ENCODE peak calls at places on chromosomes 13 and 19, in five cellular contexts. Z is endodermal cell, P is Karpas-422, E is NCI-H2029 treated with DMSO at 0.1 percent for 48 hours, B is left ventricle myocardium inferior. O is an unnamed sample.

GRCh38 chr19:57850553-57851017 is 926 bp downstream of the ZNF587 start:
- DNase-seq in B (no peak), P (peak), E (no peak), Z (peak), O (no peak)

GRCh38 chr19:46931197-46931596 is 70.4 kb downstream of the ARHGAP35 start:
- DNase-seq in B (no peak), P (no peak), E (no peak), Z (no peak), O (no peak)

GRCh38 chr19:10699650-10700335 is 1.4 kb upstream of the QTRT1 start:
- DNase-seq in B (no peak), P (peak), Z (peak), E (peak), O (no peak)

GRCh38 chr19:55588738-55589137 is 8.1 kb upstream of the ZNF579 start:
- DNase-seq in Z (no peak), B (no peak), E (no peak), P (no peak), O (no peak)

GRCh38 chr19:47661161-47661560 is 52.1 kb upstream of the EHD2 start:
- DNase-seq in P (no peak), Z (no peak), E (no peak), B (no peak), O (no peak)

GRCh38 chr19:44003461-44004134 is 841 bp downstream of the ZNF230 start:
- DNase-seq in Z (peak), P (peak), E (no peak), B (no peak), O (peak)

GRCh38 chr19:35026418-35026817 is 3.9 kb upstream of the SCN1B start:
- DNase-seq in B (no peak), Z (no peak), P (no peak), E (no peak), O (no peak)

GRCh38 chr13:28548872-28549271 is 53.9 kb upstream of the FLT1 start:
- DNase-seq in E (no peak), P (no peak), B (no peak), Z (peak), O (no peak)

GRCh38 chr13:99379856-99380255 is 72.7 kb upstream of the GPR183 start:
- DNase-seq in Z (peak), B (no peak), E (no peak), P (no peak), O (no peak)

GRCh38 chr19:35790981-35791813 is 15.8 kb downstream of the ARHGAP33 start:
- DNase-seq in Z (peak), B (no peak), P (peak), E (no peak), O (no peak)

GRCh38 chr19:7904074-7905020 is 670 bp downstream of the MAP2K7 start:
- DNase-seq in E (no peak), B (no peak), Z (peak), P (peak), O (peak)

GRCh38 chr13:99296270-99296865 is 10.8 kb downstream of the GPR183 start:
- DNase-seq in Z (no peak), P (no peak), B (no peak), E (no peak), O (no peak)

GRCh38 chr13:63044617-63045016 is 1629.0 kb upstream of the PCDH20 start:
- DNase-seq in E (no peak), B (no peak), Z (no peak), P (no peak), O (no peak)

GRCh38 chr19:13506550-13506878 is 235 bp upstream of the CACNA1A start:
- DNase-seq in Z (no peak), E (no peak), P (no peak), B (no peak), O (no peak)

GRCh38 chr19:53977991-53978731 is 13.3 kb upstream of the CACNG6 start:
- DNase-seq in P (no peak), E (no peak), Z (peak), B (peak), O (no peak)

GRCh38 chr13:38223093-38223492 is 126.6 kb upstream of the UFM1 start:
- DNase-seq in Z (peak), E (no peak), P (no peak), B (no peak), O (no peak)

GRCh38 chr13:21053231-21053630 is 8.2 kb downstream of the LATS2 start:
- DNase-seq in E (no peak), B (no peak), Z (no peak), P (no peak), O (no peak)

GRCh38 chr19:2055871-2056809 is 5.1 kb upstream of the MKNK2 start:
- DNase-seq in B (peak), Z (peak), P (no peak), E (peak), O (peak)

GRCh38 chr13:22648325-22648758 is 532.4 kb upstream of the SGCG start:
- DNase-seq in B (no peak), Z (peak), E (no peak), P (no peak), O (no peak)

GRCh38 chr13:75660694-75661093 is 24.6 kb downstream of the LMO7 start:
- DNase-seq in B (no peak), Z (no peak), P (no peak), E (no peak), O (no peak)

GRCh38 chr13:30895773-30896172 is 10.3 kb upstream of the MEDAG start:
- DNase-seq in Z (no peak), P (no peak), B (peak), E (no peak), O (no peak)

GRCh38 chr13:60175571-60175970 is 11.8 kb upstream of the DIAPH3 start:
- DNase-seq in B (no peak), P (no peak), Z (no peak), E (no peak), O (no peak)

GRCh38 chr19:35988824-35989223 is 6.2 kb upstream of the SDHAF1 start:
- DNase-seq in P (no peak), B (no peak), E (no peak), Z (no peak), O (no peak)

GRCh38 chr19:52170304-52170703 is 1.1 kb downstream of the ZNF836 start:
- DNase-seq in P (no peak), B (no peak), Z (peak), E (no peak), O (no peak)

GRCh38 chr13:48730971-48731658 is 77.4 kb downstream of the CYSLTR2 start:
- DNase-seq in E (no peak), Z (peak), B (no peak), P (no peak), O (no peak)

GRCh38 chr19:5903054-5903501 is 512 bp downstream of the NDUFA11 start:
- DNase-seq in B (no peak), E (no peak), Z (no peak), P (peak), O (no peak)

GRCh38 chr13:32734511-32734910 is 148.3 kb downstream of the PDS5B start:
- DNase-seq in B (no peak), P (no peak), E (no peak), Z (no peak), O (no peak)

GRCh38 chr13:100100115-100100879 is 11.4 kb downstream of the PCCA start:
- DNase-seq in E (no peak), B (no peak), P (no peak), Z (no peak), O (no peak)

GRCh38 chr13:112879283-112879833 is 89.7 kb upstream of the MCF2L start:
- DNase-seq in E (no peak), B (peak), P (no peak), Z (peak), O (peak)

GRCh38 chr19:5156231-5156986 is 184.2 kb downstream of the PTPRS start:
- DNase-seq in B (no peak), P (no peak), Z (no peak), E (no peak), O (peak)

O was measured in spleen.